ENCODE peak calls at places on chromosomes 16 and 17, in six cellular contexts. S is activated CD8-positive, alpha-beta memory T cell treated with anti-CD3 and anti-CD28 coated beads, Interleukin-2, amount 50 U/mL, for 48 hours; N is GM10248; T is activated CD4-positive, CD25-positive, alpha-beta regulatory T cell; W is dorsolateral prefrontal cortex; J is stimulated activated CD4-positive, alpha-beta T cell treated with anti-CD3 and anti-CD28 coated beads, TNF-alpha, amount 100 ng/mL, for 1 hour. A is an unnamed sample.
A peak's percentile ranks its signal among the peaks of the same experiment; 100 is the strongest.

GRCh38 chr17:1762233-1762905 is 509 bp downstream of the SERPINF1 start:
- DNase-seq in W (no peak), S (no peak), T (no peak), J (no peak), N (no peak), A (no peak)

GRCh38 chr17:63480826-63481487 is 4.1 kb downstream of the ACE start:
- DNase-seq in S (no peak), J (no peak), N (no peak), W (no peak), T (no peak), A (no peak)

GRCh38 chr17:52136173-52136572 is 22.3 kb downstream of the CA10 start:
- DNase-seq in T (no peak), S (no peak), W (no peak), J (no peak), N (no peak), A (no peak)

GRCh38 chr16:1691276-1691675 is 13.2 kb downstream of the JPT2 start:
- DNase-seq in T (no peak), S (no peak), W (no peak), J (no peak), N (no peak), A (no peak)

GRCh38 chr16:57380671-57381462 is 8.6 kb downstream of the CX3CL1 start:
- DNase-seq in J (no peak), W (no peak), S (no peak), T (no peak), N (no peak), A (no peak)

GRCh38 chr16:64893386-64893785 is 228.5 kb downstream of the CDH11 start:
- DNase-seq in J (no peak), T (no peak), S (no peak), N (no peak), W (no peak), A (no peak)

GRCh38 chr16:23554536-23554935 is 2.6 kb downstream of the EARS2 start:
- DNase-seq in N (no peak), T (no peak), J (no peak), W (no peak), S (no peak), A (no peak)

GRCh38 chr17:57485916-57486315 is 229.6 kb downstream of the MSI2 start:
- DNase-seq in S (no peak), T (no peak), N (peak; percentile 36), W (no peak), J (no peak), A (no peak)

GRCh38 chr16:85614338-85615013 is 1.4 kb downstream of the GSE1 start:
- DNase-seq in W (no peak), N (no peak), T (no peak), J (no peak), S (peak; percentile 65), A (no peak)

GRCh38 chr16:3101018-3101840 is 2.1 kb upstream of the ZSCAN10 start:
- DNase-seq in N (peak; percentile 59), W (no peak), T (no peak), J (no peak), S (peak; percentile 74), A (no peak)

GRCh38 chr17:73137376-73137775 is 27.4 kb upstream of the SSTR2 start:
- DNase-seq in W (no peak), T (no peak), S (no peak), J (no peak), N (no peak), A (no peak)

GRCh38 chr17:31313982-31314787 is at the start of gene EVI2B:
- DNase-seq in T (no peak), J (no peak), N (peak; percentile 31), W (no peak), S (no peak), A (no peak)

GRCh38 chr17:59846391-59847165 is 46.2 kb downstream of the TUBD1 start:
- DNase-seq in N (peak; percentile 53), T (no peak), W (no peak), S (no peak), J (no peak), A (no peak)

GRCh38 chr17:80047176-80047575 is 10.7 kb downstream of the CCDC40 start:
- DNase-seq in W (no peak), J (no peak), S (no peak), T (no peak), N (no peak), A (no peak)

GRCh38 chr16:20734782-20735181 is 6.8 kb downstream of the THUMPD1 start:
- DNase-seq in J (no peak), T (no peak), N (no peak), W (no peak), S (no peak), A (no peak)

GRCh38 chr17:76560036-76560876 is 20.4 kb downstream of the PRCD start:
- DNase-seq in N (no peak), T (no peak), J (no peak), S (no peak), W (no peak), A (no peak)

GRCh38 chr17:63113167-63113566 is 147.1 kb downstream of the TANC2 start:
- DNase-seq in S (no peak), T (no peak), N (peak; percentile 11), W (no peak), J (no peak), A (no peak)

GRCh38 chr16:60729052-60729451 is 1307.2 kb downstream of the CDH8 start:
- DNase-seq in T (no peak), S (no peak), N (no peak), J (no peak), W (no peak), A (no peak)

GRCh38 chr17:5260542-5260941 is 21.5 kb upstream of the RABEP1 start:
- DNase-seq in N (peak; percentile 1), J (no peak), T (no peak), S (no peak), W (no peak), A (peak; percentile 41)

GRCh38 chr16:48576927-48577326 is 33.1 kb downstream of the N4BP1 start:
- DNase-seq in J (no peak), W (no peak), T (no peak), N (no peak), S (no peak), A (no peak)

A was measured in mesenteric fat pad.